ENCODE peak calls at places on chromosomes 5 and 9, in four cellular contexts. U, H, S and R are unnamed samples.

GRCh38 chr5:80659111-80659510 is 4.3 kb upstream of the DHFR start:
- DNase-seq in S (no peak), H (no peak), U (no peak), R (no peak)

GRCh38 chr9:100216178-100216787 is 117.2 kb downstream of the INVS start:
- DNase-seq in H (peak), U (peak), S (peak), R (peak)

GRCh38 chr9:98256632-98257218 is 1.3 kb upstream of the TBC1D2 start:
- DNase-seq in U (no peak), H (no peak), S (peak), R (no peak)

GRCh38 chr5:36200513-36200912 is 41.2 kb downstream of the NADK2 start:
- DNase-seq in H (no peak), S (no peak), U (no peak), R (no peak)

GRCh38 chr5:59798862-59799667 is 94.5 kb downstream of the PDE4D start:
- DNase-seq in S (no peak), U (peak), H (no peak), R (peak)

GRCh38 chr5:45521067-45521466 is 175.1 kb downstream of the HCN1 start:
- DNase-seq in U (no peak), S (no peak), H (peak), R (no peak)

GRCh38 chr5:113474100-113474700 is 14.1 kb downstream of the MCC start:
- DNase-seq in U (no peak), S (peak), H (no peak), R (no peak)

GRCh38 chr5:35884125-35884788 is 27.6 kb downstream of the IL7R start:
- DNase-seq in U (no peak), S (no peak), H (no peak), R (no peak)

GRCh38 chr5:86579502-86579901 is 38.2 kb upstream of the COX7C start:
- DNase-seq in U (no peak), H (no peak), S (no peak), R (no peak)

GRCh38 chr5:35416217-35416988 is 186.1 kb upstream of the PRLR start:
- DNase-seq in U (no peak), H (peak), S (no peak), R (no peak)

GRCh38 chr5:149550267-149550582 is 1.0 kb downstream of the CSNK1A1 start:
- DNase-seq in U (no peak), S (no peak), H (no peak), R (no peak)

GRCh38 chr5:982377-983237 is 26.0 kb upstream of the NKD2 start:
- DNase-seq in H (no peak), U (no peak), S (peak), R (peak)

GRCh38 chr5:141360685-141361084 is 891 bp downstream of the PCDHGB2 start:
- DNase-seq in S (no peak), U (no peak), H (no peak), R (no peak)
- TF ChIP-seq CHD4 in S (no peak), U (no peak), H (no peak), R (no peak)

GRCh38 chr5:151092750-151093149 is 11.9 kb upstream of the TNIP1 start:
- DNase-seq in U (no peak), H (no peak), S (no peak), R (no peak)
- TF ChIP-seq CHD4 in U (no peak), H (no peak), S (no peak), R (no peak)

DNA sequence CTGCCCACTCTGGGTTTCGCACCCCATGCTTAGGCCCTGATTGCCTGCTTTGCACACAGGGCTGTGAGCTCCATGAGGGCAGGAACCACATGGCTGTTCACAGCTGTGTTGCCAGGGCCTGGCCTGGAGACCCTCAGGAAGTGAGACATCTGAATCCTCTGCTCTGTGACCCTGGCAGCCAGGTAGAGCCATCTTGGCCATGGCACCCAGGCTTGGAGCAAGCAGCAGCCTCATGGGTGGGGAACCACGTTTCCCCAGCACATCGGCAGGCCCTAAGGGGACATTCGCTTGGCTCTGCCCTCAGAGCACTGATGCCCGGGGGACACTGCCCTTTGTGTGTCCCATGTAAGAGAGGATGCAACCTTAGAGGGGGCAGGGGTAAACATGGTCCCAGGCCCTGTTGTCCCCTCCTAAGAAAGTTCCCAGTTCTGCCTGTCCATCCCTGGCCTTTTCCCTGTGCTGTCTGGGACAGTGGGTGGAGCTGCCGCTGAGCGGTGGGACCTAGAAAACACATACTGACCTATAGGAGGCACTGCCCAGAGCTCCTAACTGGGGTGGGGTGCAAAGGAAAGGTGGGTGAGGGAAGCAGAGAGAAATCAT is 144.1 kb upstream of the IER5L start:
- DNase-seq in H (no peak), U (no peak), S (no peak), R (no peak)
- TF ChIP-seq CHD4 in H (no peak), U (no peak), S (no peak), R (no peak)

GRCh38 chr9:19552693-19553092 is 143.9 kb downstream of the ACER2 start:
- DNase-seq in H (no peak), U (no peak), S (no peak), R (no peak)
- TF ChIP-seq CHD4 in H (no peak), U (no peak), S (no peak), R (no peak)

GRCh38 chr9:1877951-1878350 is 137.2 kb upstream of the SMARCA2 start:
- DNase-seq in S (no peak), H (no peak), U (no peak), R (no peak)
- TF ChIP-seq CHD4 in S (no peak), H (no peak), U (no peak), R (no peak)